ENCODE peak calls at places on chromosome 4, in six cellular contexts. P is HFF-Myc, G is fibroblast of the aortic adventitia, W is OCI-LY7, Z is left lung, E is bronchial epithelial cell. D is an unnamed sample.

GRCh38 chr4:123587983-123588494 is 191.4 kb downstream of the SPRY1 start:
- DNase-seq in E (peak), P (peak), W (no peak), G (peak), Z (peak), D (no peak)

GRCh38 chr4:61752617-61753016 is 552.5 kb downstream of the ADGRL3 start:
- DNase-seq in E (no peak), Z (no peak), G (no peak), P (no peak), W (no peak), D (no peak)

GRCh38 chr4:166143227-166143626 is 270.2 kb downstream of the TLL1 start:
- DNase-seq in G (no peak), E (peak), W (no peak), P (no peak), Z (no peak), D (no peak)

GRCh38 chr4:48799157-48799556 is 19.1 kb upstream of the FRYL start:
- DNase-seq in W (no peak), P (no peak), E (no peak), G (peak), Z (no peak), D (no peak)

GRCh38 chr4:83582289-83582756 is 46.4 kb downstream of the GPAT3 start:
- DNase-seq in G (peak), Z (no peak), P (no peak), E (peak), W (peak), D (no peak)

GRCh38 chr4:189740873-189741272 is 199.8 kb upstream of the FRG1 start:
- DNase-seq in G (no peak), W (no peak), Z (no peak), P (no peak), E (no peak), D (no peak)

GRCh38 chr4:113683143-113683542 is 78.4 kb downstream of the CAMK2D start:
- DNase-seq in G (no peak), W (peak), E (peak), P (no peak), Z (no peak), D (peak)

GRCh38 chr4:70365479-70365878 is 4.9 kb downstream of the SMR3A start:
- DNase-seq in P (no peak), Z (no peak), E (peak), W (no peak), G (no peak), D (no peak)

GRCh38 chr4:2040391-2041233 is 18.5 kb upstream of the NAT8L start:
- DNase-seq in Z (no peak), W (no peak), P (no peak), E (no peak), G (no peak), D (no peak)

GRCh38 chr4:25970691-25971427 is 56.8 kb downstream of the SMIM20 start:
- DNase-seq in G (no peak), Z (no peak), E (no peak), W (no peak), P (no peak), D (no peak)

GRCh38 chr4:31692407-31692940 is 972.3 kb downstream of the PCDH7 start:
- DNase-seq in E (no peak), G (peak), P (no peak), Z (no peak), W (no peak), D (no peak)
- TF ChIP-seq CTCF in E (no peak), G (peak), P (no peak), Z (no peak), W (peak), D (no peak)

DNA sequence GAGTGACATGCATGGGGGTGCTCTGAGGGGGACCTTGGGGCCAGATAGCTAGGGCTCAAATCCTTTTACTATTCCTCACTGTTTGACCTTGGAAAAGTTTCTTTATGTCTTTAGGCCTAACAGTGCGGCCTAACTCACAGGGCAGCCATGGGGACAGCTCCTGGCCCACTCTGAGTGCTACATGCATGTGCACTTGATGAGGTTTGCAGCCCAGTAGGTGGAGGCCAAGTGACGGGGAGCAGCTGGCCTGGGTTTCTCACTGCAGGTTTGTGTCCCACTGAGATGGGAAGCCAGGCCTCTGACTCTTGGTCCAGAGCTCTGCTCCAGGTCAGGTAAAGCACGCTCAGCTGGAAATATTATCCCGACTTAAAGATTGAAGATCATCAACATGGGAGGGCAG is 102.8 kb downstream of the SLC2A9 start:
- DNase-seq in W (no peak), Z (no peak), E (no peak), P (no peak), G (no peak), D (no peak)
- TF ChIP-seq CTCF in W (no peak), Z (no peak), E (no peak), P (no peak), G (no peak), D (no peak)

DNA sequence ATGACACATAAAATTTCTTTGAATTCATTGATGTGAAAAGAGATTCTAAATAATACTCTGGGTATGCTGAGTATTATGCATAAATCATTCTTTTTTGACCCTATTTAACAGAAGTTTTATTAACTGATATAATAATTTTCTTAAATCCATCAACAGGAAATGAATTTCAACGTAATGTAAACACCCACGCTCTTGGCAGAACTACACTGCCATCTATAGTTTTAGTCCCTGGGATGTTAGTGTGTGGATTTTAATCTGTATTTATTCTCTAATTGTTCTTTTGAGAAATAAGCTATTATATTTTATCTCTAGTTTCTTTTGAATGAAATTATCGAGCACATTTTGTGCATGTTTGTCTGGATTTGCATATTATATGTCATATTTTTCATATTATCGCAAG is 666.8 kb upstream of the NDST4 start:
- DNase-seq in W (no peak), P (no peak), Z (no peak), E (no peak), G (no peak), D (no peak)
- TF ChIP-seq CTCF in W (peak), P (no peak), Z (no peak), E (no peak), G (no peak), D (no peak)

DNA sequence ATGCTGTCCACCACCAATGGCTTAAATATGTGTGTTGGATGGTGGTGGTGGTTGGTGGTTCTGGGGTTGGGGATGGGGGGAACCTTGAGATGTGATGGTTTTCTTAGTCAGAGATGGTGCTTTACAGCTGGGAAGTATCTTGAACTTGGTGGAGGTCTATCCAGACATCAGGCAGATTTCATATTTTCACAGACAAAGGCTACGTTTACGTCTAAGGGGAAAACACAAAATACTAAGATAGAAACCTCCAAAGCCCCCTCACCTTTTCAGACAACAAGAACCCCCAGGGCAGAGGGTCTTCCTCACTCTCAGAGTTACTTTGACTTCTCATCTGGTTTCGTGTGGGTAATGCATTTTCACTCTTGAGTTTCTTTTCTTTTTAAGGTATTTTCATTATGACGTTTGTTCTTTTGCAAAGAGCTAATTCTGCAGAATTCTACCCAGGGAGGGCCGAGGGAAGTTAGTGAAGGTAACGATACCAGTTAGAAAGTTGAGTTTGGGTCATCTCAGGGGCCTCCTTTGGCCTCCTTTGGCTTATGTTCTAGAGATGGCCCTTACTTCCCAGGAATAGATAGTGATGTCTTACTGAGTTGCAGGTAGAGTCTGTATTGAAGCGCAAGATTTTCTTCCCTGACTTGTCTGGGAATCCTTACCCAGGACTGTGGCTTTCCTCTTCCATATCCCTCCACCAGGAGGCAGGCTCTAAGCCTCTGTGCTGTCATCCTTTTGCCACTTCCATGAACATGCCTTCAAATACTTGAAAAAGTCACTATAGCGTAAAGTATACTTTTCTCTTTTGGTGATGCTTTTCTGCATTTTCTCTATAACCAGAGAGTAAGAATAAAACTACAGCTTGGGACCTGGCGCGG is 31.9 kb downstream of the RHOH start:
- DNase-seq in E (no peak), W (no peak), Z (no peak), G (no peak), P (no peak), D (peak)
- TF ChIP-seq CTCF in E (peak), W (peak), Z (no peak), G (peak), P (peak), D (peak)

DNA sequence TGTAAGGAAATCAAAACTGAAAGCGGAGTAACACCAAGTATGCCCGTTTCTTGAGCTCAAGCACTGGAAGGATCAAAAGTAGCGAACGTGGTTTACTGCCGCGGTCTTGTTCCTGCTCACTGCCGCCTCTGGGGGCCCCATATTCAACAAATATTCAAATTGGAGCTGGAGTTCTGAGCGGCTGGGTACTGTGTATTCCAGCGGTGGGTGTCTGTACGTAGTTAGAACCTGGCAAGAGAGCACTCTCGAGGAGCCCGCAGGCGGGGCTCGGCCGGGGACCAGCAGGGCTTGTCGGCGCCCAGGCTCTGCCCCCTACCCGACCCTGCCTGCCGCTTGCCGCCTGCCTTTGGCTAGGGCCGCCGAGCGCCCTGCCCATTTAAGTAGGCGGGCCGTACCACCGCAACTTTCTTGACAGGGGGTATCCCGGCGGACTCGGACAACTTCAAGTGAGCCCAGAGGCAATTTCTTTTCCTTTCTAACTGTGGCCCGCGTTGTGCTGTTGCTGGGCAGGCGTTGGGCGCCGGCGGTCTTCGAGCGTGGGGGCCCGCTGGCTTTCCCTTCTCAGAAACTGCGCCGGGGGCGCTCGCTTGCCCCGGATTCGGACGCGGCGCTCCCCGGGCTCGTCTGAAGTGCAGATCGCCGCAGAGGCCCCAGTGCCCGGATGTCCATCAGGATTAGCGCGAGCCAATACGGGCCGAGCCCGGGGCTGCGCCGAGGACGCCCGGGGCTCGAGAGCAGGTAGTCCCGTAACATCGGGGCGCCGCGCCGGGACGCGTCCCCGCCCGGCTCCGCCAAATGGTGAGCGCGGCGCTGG is 71.9 kb downstream of the AFF1 start:
- DNase-seq in W (peak), P (peak), Z (peak), E (peak), G (peak), D (peak)
- TF ChIP-seq CTCF in W (peak), P (no peak), Z (no peak), E (no peak), G (peak), D (no peak)

GRCh38 chr4:143178923-143179322 is 5.8 kb upstream of the USP38 start:
- DNase-seq in Z (no peak), W (no peak), P (no peak), G (no peak), E (peak), D (no peak)
- TF ChIP-seq CTCF in Z (no peak), W (no peak), P (no peak), G (no peak), E (peak), D (no peak)

GRCh38 chr4:81688085-81688484 is 216.4 kb upstream of the RASGEF1B start:
- DNase-seq in Z (no peak), W (peak), P (no peak), G (peak), E (peak), D (no peak)
- TF ChIP-seq CTCF in Z (peak), W (peak), P (no peak), G (peak), E (peak), D (no peak)

D was measured in GM13976.